ENCODE peak calls at places on chromosomes 13 and 19, in six cellular contexts. One of them, this sample, is unnamed.

GRCh38 chr13:84481958-84482357 is 599.7 kb upstream of the SLITRK1 start:
- DNase-seq in tibial nerve: no peak
- DNase-seq in neural crest cell: no peak
- DNase-seq in IMR-90: peak
- DNase-seq in progenitor cell of endocrine pancreas: no peak
- DNase-seq in A673: no peak
- DNase-seq in this sample: no peak

GRCh38 chr19:2462635-2463421 is 6.1 kb upstream of the LMNB2 start:
- DNase-seq in tibial nerve: peak
- DNase-seq in neural crest cell: peak
- DNase-seq in A673: peak
- DNase-seq in IMR-90: peak
- DNase-seq in progenitor cell of endocrine pancreas: peak
- DNase-seq in this sample: peak

GRCh38 chr13:113083402-113084061 is 22.1 kb upstream of the F7 start:
- DNase-seq in progenitor cell of endocrine pancreas: no peak
- DNase-seq in A673: peak
- DNase-seq in neural crest cell: no peak
- DNase-seq in tibial nerve: peak
- DNase-seq in IMR-90: peak
- DNase-seq in this sample: no peak

GRCh38 chr19:2494084-2494446 is 18.1 kb downstream of the GADD45B start:
- DNase-seq in tibial nerve: no peak
- DNase-seq in A673: peak
- DNase-seq in IMR-90: peak
- DNase-seq in progenitor cell of endocrine pancreas: no peak
- DNase-seq in neural crest cell: no peak
- DNase-seq in this sample: no peak

GRCh38 chr19:10427169-10427568 is 6.8 kb downstream of the PDE4A start:
- DNase-seq in neural crest cell: no peak
- DNase-seq in IMR-90: no peak
- DNase-seq in progenitor cell of endocrine pancreas: no peak
- DNase-seq in A673: no peak
- DNase-seq in tibial nerve: no peak
- DNase-seq in this sample: no peak

GRCh38 chr19:16608290-16608704 is 19.7 kb downstream of the MED26 start:
- DNase-seq in progenitor cell of endocrine pancreas: no peak
- DNase-seq in tibial nerve: no peak
- DNase-seq in A673: no peak
- DNase-seq in neural crest cell: no peak
- DNase-seq in IMR-90: peak
- DNase-seq in this sample: no peak

GRCh38 chr19:49837009-49837310 is 14.0 kb upstream of the PTOV1 start:
- DNase-seq in neural crest cell: no peak
- DNase-seq in IMR-90: no peak
- DNase-seq in A673: no peak
- DNase-seq in progenitor cell of endocrine pancreas: no peak
- DNase-seq in tibial nerve: no peak
- DNase-seq in this sample: no peak

GRCh38 chr19:12782424-12783225 is 7.3 kb upstream of the HOOK2 start:
- DNase-seq in IMR-90: peak
- DNase-seq in progenitor cell of endocrine pancreas: no peak
- DNase-seq in tibial nerve: peak
- DNase-seq in A673: peak
- DNase-seq in neural crest cell: peak
- DNase-seq in this sample: peak

GRCh38 chr19:52689804-52690394 is 44.9 kb downstream of the ZNF611 start:
- DNase-seq in IMR-90: no peak
- DNase-seq in A673: no peak
- DNase-seq in neural crest cell: peak
- DNase-seq in progenitor cell of endocrine pancreas: peak
- DNase-seq in tibial nerve: peak
- DNase-seq in this sample: no peak

GRCh38 chr13:28746289-28746612 is 27.5 kb upstream of the SLC46A3 start:
- DNase-seq in progenitor cell of endocrine pancreas: no peak
- DNase-seq in IMR-90: no peak
- DNase-seq in tibial nerve: no peak
- DNase-seq in neural crest cell: no peak
- DNase-seq in A673: no peak
- DNase-seq in this sample: no peak

GRCh38 chr19:4547303-4548237 is 7.7 kb upstream of the LRG1 start:
- DNase-seq in A673: no peak
- DNase-seq in tibial nerve: no peak
- DNase-seq in IMR-90: no peak
- DNase-seq in neural crest cell: no peak
- DNase-seq in progenitor cell of endocrine pancreas: no peak
- DNase-seq in this sample: no peak

GRCh38 chr19:49746206-49746958 is 16.7 kb downstream of the TSKS start:
- DNase-seq in neural crest cell: peak
- DNase-seq in tibial nerve: no peak
- DNase-seq in A673: peak
- DNase-seq in IMR-90: no peak
- DNase-seq in progenitor cell of endocrine pancreas: no peak
- DNase-seq in this sample: no peak

GRCh38 chr19:5290336-5291262 is 50.0 kb downstream of the PTPRS start:
- DNase-seq in A673: no peak
- DNase-seq in progenitor cell of endocrine pancreas: no peak
- DNase-seq in tibial nerve: no peak
- DNase-seq in neural crest cell: no peak
- DNase-seq in IMR-90: no peak
- DNase-seq in this sample: no peak

GRCh38 chr13:40102854-40103253 is 447.4 kb downstream of the COG6 start:
- DNase-seq in IMR-90: peak
- DNase-seq in A673: no peak
- DNase-seq in progenitor cell of endocrine pancreas: no peak
- DNase-seq in tibial nerve: no peak
- DNase-seq in neural crest cell: no peak
- DNase-seq in this sample: no peak

GRCh38 chr13:74040200-74040599 is 94.0 kb downstream of the KLF12 start:
- DNase-seq in A673: peak
- DNase-seq in progenitor cell of endocrine pancreas: peak
- DNase-seq in tibial nerve: peak
- DNase-seq in neural crest cell: peak
- DNase-seq in IMR-90: peak
- DNase-seq in this sample: no peak

GRCh38 chr13:37473035-37473434 is 125.5 kb downstream of the POSTN start:
- DNase-seq in neural crest cell: no peak
- DNase-seq in progenitor cell of endocrine pancreas: no peak
- DNase-seq in A673: peak
- DNase-seq in tibial nerve: no peak
- DNase-seq in IMR-90: no peak
- DNase-seq in this sample: no peak

GRCh38 chr19:51124729-51125128 is at the start of gene SIGLEC9:
- DNase-seq in tibial nerve: no peak
- DNase-seq in progenitor cell of endocrine pancreas: no peak
- DNase-seq in neural crest cell: no peak
- DNase-seq in IMR-90: no peak
- DNase-seq in A673: no peak
- DNase-seq in this sample: no peak

GRCh38 chr13:66489586-66489985 is 740.5 kb downstream of the PCDH9 start:
- DNase-seq in neural crest cell: no peak
- DNase-seq in IMR-90: peak
- DNase-seq in tibial nerve: no peak
- DNase-seq in progenitor cell of endocrine pancreas: no peak
- DNase-seq in A673: no peak
- DNase-seq in this sample: no peak

GRCh38 chr13:66489172-66489571 is 741.0 kb downstream of the PCDH9 start:
- DNase-seq in A673: no peak
- DNase-seq in neural crest cell: no peak
- DNase-seq in progenitor cell of endocrine pancreas: no peak
- DNase-seq in tibial nerve: no peak
- DNase-seq in IMR-90: no peak
- DNase-seq in this sample: no peak

GRCh38 chr13:66491241-66491640 is 738.9 kb downstream of the PCDH9 start:
- DNase-seq in A673: no peak
- DNase-seq in IMR-90: no peak
- DNase-seq in neural crest cell: no peak
- DNase-seq in progenitor cell of endocrine pancreas: no peak
- DNase-seq in tibial nerve: no peak
- DNase-seq in this sample: no peak

GRCh38 chr13:66492479-66492878 is 737.7 kb downstream of the PCDH9 start:
- DNase-seq in IMR-90: no peak
- DNase-seq in progenitor cell of endocrine pancreas: no peak
- DNase-seq in tibial nerve: no peak
- DNase-seq in A673: peak
- DNase-seq in neural crest cell: no peak
- DNase-seq in this sample: no peak
- TF ChIP-seq CTCF in IMR-90: no peak
- TF ChIP-seq CTCF in progenitor cell of endocrine pancreas: peak
- TF ChIP-seq CTCF in tibial nerve: no peak
- TF ChIP-seq CTCF in A673: no peak
- TF ChIP-seq CTCF in neural crest cell: peak
- TF ChIP-seq CTCF in this sample: peak

DNA sequence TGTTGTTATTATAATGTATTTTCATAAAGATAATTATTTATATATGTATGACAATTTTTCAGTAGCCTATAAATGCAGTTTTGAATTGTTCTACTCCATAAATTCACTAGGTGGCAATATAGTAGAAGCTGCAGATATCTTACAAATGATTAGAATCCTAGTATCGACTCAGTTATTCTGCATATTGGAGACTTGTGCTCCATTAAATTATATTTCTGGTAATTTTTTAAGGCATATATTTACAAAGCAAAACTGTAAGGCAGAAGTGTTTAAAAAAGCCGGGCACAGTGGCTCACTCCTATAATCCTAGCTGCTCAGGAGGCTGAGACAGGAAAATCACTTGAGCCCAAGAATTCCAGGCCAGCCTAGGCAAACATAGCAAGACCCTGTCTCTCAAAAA is 58.7 kb downstream of the DPY19L3 start:
- DNase-seq in progenitor cell of endocrine pancreas: no peak
- DNase-seq in tibial nerve: no peak
- DNase-seq in IMR-90: peak
- DNase-seq in A673: peak
- DNase-seq in neural crest cell: no peak
- DNase-seq in this sample: no peak
- TF ChIP-seq CTCF in progenitor cell of endocrine pancreas: peak
- TF ChIP-seq CTCF in tibial nerve: no peak
- TF ChIP-seq CTCF in IMR-90: peak
- TF ChIP-seq CTCF in A673: peak
- TF ChIP-seq CTCF in neural crest cell: peak
- TF ChIP-seq CTCF in this sample: peak

GRCh38 chr19:7677664-7678311 is 898 bp downstream of the MCEMP1 start:
- DNase-seq in progenitor cell of endocrine pancreas: no peak
- DNase-seq in neural crest cell: no peak
- DNase-seq in IMR-90: no peak
- DNase-seq in tibial nerve: no peak
- DNase-seq in A673: no peak
- DNase-seq in this sample: no peak
- TF ChIP-seq CTCF in progenitor cell of endocrine pancreas: no peak
- TF ChIP-seq CTCF in neural crest cell: no peak
- TF ChIP-seq CTCF in IMR-90: no peak
- TF ChIP-seq CTCF in tibial nerve: no peak
- TF ChIP-seq CTCF in A673: no peak
- TF ChIP-seq CTCF in this sample: no peak

GRCh38 chr13:30577381-30577780 is 40.3 kb upstream of the USPL1 start:
- DNase-seq in IMR-90: peak
- DNase-seq in progenitor cell of endocrine pancreas: no peak
- DNase-seq in neural crest cell: no peak
- DNase-seq in tibial nerve: no peak
- DNase-seq in A673: no peak
- DNase-seq in this sample: no peak

GRCh38 chr13:30585748-30586262 is 31.9 kb upstream of the USPL1 start:
- DNase-seq in neural crest cell: no peak
- DNase-seq in progenitor cell of endocrine pancreas: no peak
- DNase-seq in A673: no peak
- DNase-seq in IMR-90: peak
- DNase-seq in tibial nerve: no peak
- DNase-seq in this sample: no peak

GRCh38 chr13:30584332-30584731 is 33.4 kb upstream of the USPL1 start:
- DNase-seq in progenitor cell of endocrine pancreas: no peak
- DNase-seq in IMR-90: no peak
- DNase-seq in tibial nerve: no peak
- DNase-seq in A673: no peak
- DNase-seq in neural crest cell: no peak
- DNase-seq in this sample: no peak

GRCh38 chr13:30580852-30581502 is 36.7 kb upstream of the USPL1 start:
- DNase-seq in neural crest cell: no peak
- DNase-seq in IMR-90: no peak
- DNase-seq in tibial nerve: no peak
- DNase-seq in A673: peak
- DNase-seq in progenitor cell of endocrine pancreas: no peak
- DNase-seq in this sample: no peak

DNA sequence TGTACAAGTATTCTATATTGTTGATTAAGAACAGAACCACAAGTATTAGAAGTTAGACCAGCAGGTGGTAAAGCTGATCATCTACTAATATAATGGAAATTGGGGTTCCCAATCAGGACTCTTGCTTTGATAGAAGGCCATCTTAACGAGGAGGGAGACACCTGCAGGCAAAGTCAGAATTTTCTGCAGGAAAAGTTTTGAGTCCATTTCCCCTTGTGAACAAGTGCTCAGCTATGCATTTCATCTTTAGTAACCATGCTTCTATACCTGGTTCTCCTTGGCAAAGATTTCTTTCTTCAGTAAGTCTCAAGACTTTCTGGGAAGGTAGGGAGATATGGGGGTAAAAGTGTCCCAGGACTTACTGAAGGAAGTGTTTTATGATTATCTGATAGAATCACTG is 36.1 kb upstream of the USPL1 start:
- DNase-seq in tibial nerve: no peak
- DNase-seq in IMR-90: peak
- DNase-seq in A673: peak
- DNase-seq in progenitor cell of endocrine pancreas: no peak
- DNase-seq in neural crest cell: no peak
- DNase-seq in this sample: no peak
- TF ChIP-seq CTCF in tibial nerve: no peak
- TF ChIP-seq CTCF in IMR-90: peak
- TF ChIP-seq CTCF in A673: peak
- TF ChIP-seq CTCF in progenitor cell of endocrine pancreas: peak
- TF ChIP-seq CTCF in neural crest cell: peak
- TF ChIP-seq CTCF in this sample: peak

GRCh38 chr13:105202384-105202783 is 1333.1 kb downstream of the EFNB2 start:
- DNase-seq in IMR-90: peak
- DNase-seq in tibial nerve: no peak
- DNase-seq in neural crest cell: no peak
- DNase-seq in progenitor cell of endocrine pancreas: no peak
- DNase-seq in A673: peak
- DNase-seq in this sample: no peak
- TF ChIP-seq CTCF in IMR-90: peak
- TF ChIP-seq CTCF in tibial nerve: peak
- TF ChIP-seq CTCF in neural crest cell: peak
- TF ChIP-seq CTCF in progenitor cell of endocrine pancreas: peak
- TF ChIP-seq CTCF in A673: peak
- TF ChIP-seq CTCF in this sample: peak

GRCh38 chr19:23822735-23823134 is 64.0 kb upstream of the ZNF681 start:
- DNase-seq in tibial nerve: no peak
- DNase-seq in neural crest cell: no peak
- DNase-seq in A673: no peak
- DNase-seq in progenitor cell of endocrine pancreas: no peak
- DNase-seq in IMR-90: no peak
- DNase-seq in this sample: no peak

DNA sequence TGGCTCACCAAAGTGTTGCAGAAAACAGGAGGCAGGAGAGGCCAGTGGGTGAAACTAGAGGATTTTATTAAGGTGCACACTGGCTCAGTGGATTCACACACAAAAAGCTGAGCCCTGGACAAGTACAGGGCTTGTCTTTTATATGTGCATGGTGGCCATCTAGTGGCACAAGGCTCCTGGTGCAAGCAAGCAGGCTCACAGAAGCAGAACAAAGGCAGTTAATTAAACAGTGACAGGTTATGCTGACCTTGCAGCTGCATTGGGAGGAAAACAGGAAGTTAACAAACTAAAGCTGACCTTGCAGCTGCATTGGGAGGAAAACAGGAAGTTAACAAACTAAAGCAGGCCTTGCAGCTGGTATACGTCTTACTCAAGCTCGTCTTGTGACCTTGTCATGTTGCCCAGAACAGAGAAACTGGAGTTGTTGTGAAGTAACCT is 65.3 kb upstream of the ZNF681 start:
- DNase-seq in tibial nerve: no peak
- DNase-seq in progenitor cell of endocrine pancreas: no peak
- DNase-seq in IMR-90: no peak
- DNase-seq in A673: peak
- DNase-seq in neural crest cell: no peak
- DNase-seq in this sample: no peak
- TF ChIP-seq CTCF in tibial nerve: no peak
- TF ChIP-seq CTCF in progenitor cell of endocrine pancreas: peak
- TF ChIP-seq CTCF in IMR-90: no peak
- TF ChIP-seq CTCF in A673: no peak
- TF ChIP-seq CTCF in neural crest cell: peak
- TF ChIP-seq CTCF in this sample: peak